ENCODE peak calls at places on chromosomes 5 and 9, in five cellular contexts. R, V, A, J and E are unnamed samples.

GRCh38 chr5:57783693-57784092 is 301.1 kb upstream of the ACTBL2 start:
- DNase-seq in A (no peak), R (no peak), J (no peak), V (no peak), E (no peak)

GRCh38 chr9:137479315-137479861 is 20.3 kb upstream of the NSMF start:
- DNase-seq in J (no peak), V (no peak), R (no peak), A (peak; percentile 11), E (no peak)

GRCh38 chr5:54013556-54014157 is 296.7 kb downstream of the ARL15 start:
- DNase-seq in V (no peak), A (peak; percentile 90), J (peak; percentile 29), R (no peak), E (no peak)

GRCh38 chr5:43044181-43044914 is 4.2 kb upstream of the ANXA2R start:
- DNase-seq in A (peak; percentile 68), V (peak; percentile 52), R (no peak), J (no peak), E (no peak)

GRCh38 chr9:127049044-127049443 is 73.4 kb downstream of the ANGPTL2 start:
- DNase-seq in V (peak; percentile 62), J (peak; percentile 67), A (peak; percentile 97), R (peak; percentile 16), E (peak; percentile 48)

GRCh38 chr5:28788954-28789353 is 1750.6 kb upstream of the CDH9 start:
- DNase-seq in A (no peak), R (no peak), V (no peak), J (no peak), E (no peak)

GRCh38 chr9:70607329-70607728 is 192.9 kb upstream of the KLF9 start:
- DNase-seq in V (no peak), A (no peak), J (peak; percentile 30), R (no peak), E (no peak)

GRCh38 chr9:107425110-107426025 is 64.2 kb downstream of the KLF4 start:
- DNase-seq in R (peak; percentile 75), A (peak; percentile 19), V (peak; percentile 78), J (peak; percentile 84), E (peak; percentile 90)

GRCh38 chr9:126371007-126371870 is 44.6 kb downstream of the MVB12B start:
- DNase-seq in V (no peak), A (no peak), R (no peak), J (no peak), E (no peak)

GRCh38 chr9:14218253-14218652 is 95.7 kb downstream of the NFIB start:
- DNase-seq in V (no peak), J (no peak), A (no peak), R (peak; percentile 35), E (no peak)

GRCh38 chr9:76136986-76137385 is 246.5 kb downstream of the PCSK5 start:
- DNase-seq in A (peak; percentile 81), J (no peak), R (no peak), V (no peak), E (no peak)

GRCh38 chr5:124996764-124997077 is 250.3 kb upstream of the ZNF608 start:
- DNase-seq in A (peak; percentile 56), R (no peak), V (no peak), J (no peak), E (no peak)

GRCh38 chr5:58988938-58989337 is 406.1 kb downstream of the RAB3C start:
- DNase-seq in R (no peak), J (no peak), V (no peak), A (no peak), E (no peak)

GRCh38 chr5:37533851-37534250 is 154.7 kb downstream of the WDR70 start:
- DNase-seq in A (peak; percentile 64), J (no peak), V (no peak), R (no peak), E (no peak)

GRCh38 chr9:137085918-137086530 is 761 bp upstream of the MAN1B1 start:
- DNase-seq in A (no peak), R (peak; percentile 51), V (no peak), J (no peak), E (no peak)

GRCh38 chr9:6598249-6598725 is 47.2 kb downstream of the GLDC start:
- DNase-seq in R (no peak), A (peak; percentile 29), V (no peak), J (no peak), E (no peak)

GRCh38 chr9:89311346-89312153 is 555 bp downstream of the CKS2 start:
- DNase-seq in A (no peak), J (no peak), V (no peak), R (no peak), E (no peak)
- TF ChIP-seq POLR2A in A (no peak), J (no peak), V (no peak), R (no peak), E (no peak)

GRCh38 chr5:76548525-76549229 is 74.5 kb downstream of the F2RL2 start:
- DNase-seq in J (no peak), A (no peak), V (no peak), R (peak; percentile 68), E (no peak)

GRCh38 chr5:76547891-76548524 is 75.2 kb downstream of the F2RL2 start:
- DNase-seq in J (no peak), A (no peak), V (no peak), R (no peak), E (no peak)

GRCh38 chr5:76547242-76547890 is 75.8 kb downstream of the F2RL2 start:
- DNase-seq in A (no peak), J (no peak), R (peak; percentile 40), V (no peak), E (peak; percentile 22)

GRCh38 chr5:76545184-76545583 is 78.0 kb downstream of the F2RL2 start:
- DNase-seq in V (no peak), R (no peak), J (no peak), A (no peak), E (no peak)

GRCh38 chr5:76546497-76547102 is 76.6 kb downstream of the F2RL2 start:
- DNase-seq in V (no peak), A (no peak), R (no peak), J (no peak), E (no peak)
- H3K27ac ChIP-seq in V (peak overlapping the region; percentile 37), A (no peak overlapping the region), R (peak overlapping the region; percentile 73), J (peak overlapping the region; percentile 71), E (peak overlapping the region; percentile 80)

GRCh38 chr5:18745988-18746615 is 1111.8 kb downstream of the TAF11L14 start:
- DNase-seq in R (no peak), J (no peak), V (no peak), A (no peak), E (no peak)
- TF ChIP-seq POLR2A in R (no peak), J (no peak), V (no peak), A (no peak), E (no peak)

DNA sequence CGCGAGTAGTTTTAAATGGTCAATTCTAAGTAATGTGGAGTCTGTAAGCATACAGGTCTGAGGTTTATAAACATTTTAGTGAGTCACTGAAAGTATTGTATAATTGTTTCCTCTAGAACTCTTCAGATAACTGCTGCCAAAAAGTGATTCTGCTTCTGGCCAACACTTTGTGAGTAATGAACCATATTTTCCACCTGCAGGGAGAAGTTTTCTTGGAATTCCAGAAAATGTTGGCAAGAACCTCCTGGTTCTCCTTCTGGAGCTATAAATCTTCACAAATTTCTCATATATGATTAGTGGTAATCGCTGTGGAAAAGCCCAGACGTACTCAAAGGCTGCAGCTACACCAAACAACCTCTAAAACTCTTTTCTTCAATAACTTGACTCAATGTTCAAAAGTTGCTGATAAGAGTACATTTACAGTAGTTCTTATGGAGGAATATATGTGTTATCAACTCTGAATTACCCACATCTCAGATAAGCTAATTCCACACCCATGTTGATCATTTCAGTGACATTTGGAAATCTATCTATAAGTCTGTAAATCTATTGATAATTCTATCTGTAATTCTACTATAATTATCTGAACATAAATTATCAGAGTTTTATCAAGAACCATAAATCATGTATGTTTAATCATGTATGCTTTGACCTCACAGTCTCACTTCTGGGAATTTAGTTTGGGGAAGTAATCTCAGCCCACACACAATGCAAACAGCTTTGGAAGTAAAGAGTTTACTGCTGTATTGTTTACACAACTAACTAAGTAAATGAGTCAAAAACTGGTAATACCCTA is 74.1 kb downstream of the FNBP1 start:
- DNase-seq in V (peak; percentile 63), A (peak; percentile 93), J (no peak), R (no peak), E (no peak)
- H3K27ac ChIP-seq in V (peak overlapping the region; percentile 98), A (no peak overlapping the region), J (peak overlapping the region; percentile 3), R (no peak overlapping the region), E (peak overlapping the region; percentile 74)

DNA sequence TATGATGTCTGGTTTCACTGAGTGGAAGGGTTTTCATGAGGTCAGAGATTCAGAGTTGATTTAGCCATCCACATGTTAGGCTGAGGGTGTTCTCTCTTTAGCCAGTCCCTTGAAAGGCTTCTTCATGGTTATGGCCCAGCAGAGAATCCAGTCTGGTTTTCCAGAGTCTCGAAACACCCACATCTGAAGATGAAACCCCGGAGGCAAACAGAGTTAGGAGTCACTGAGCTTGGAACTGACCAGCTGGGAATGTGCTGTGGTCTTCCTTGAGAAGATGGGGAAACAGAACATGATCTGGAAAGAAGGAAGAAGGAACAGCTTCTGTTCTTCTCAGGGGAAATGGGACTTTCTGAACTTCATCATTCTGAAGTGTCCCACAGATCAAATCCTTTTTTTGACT is 45.3 kb downstream of the ZNF618 start:
- DNase-seq in V (no peak), R (no peak), A (peak; percentile 19), J (no peak), E (no peak)
- TF ChIP-seq POLR2A in V (no peak), R (no peak), A (no peak), J (no peak), E (no peak)

GRCh38 chr9:136077491-136077890 is 17.6 kb downstream of the NACC2 start:
- DNase-seq in A (no peak), J (no peak), V (no peak), R (no peak), E (no peak)
- H3K27ac ChIP-seq in A (no peak overlapping the region), J (no peak overlapping the region), V (no peak overlapping the region), R (no peak overlapping the region), E (peak overlapping the region; percentile 29)